ENCODE peak calls at places on chromosomes 11 and 22, in nine cellular contexts. I is fibroblast of mammary gland, E is fibroblast of villous mesenchyme, L is A549, C is HL-60, X is BJ, Y is upper lobe of right lung, J is spleen, T is foreskin fibroblast. R is an unnamed sample.

GRCh38 chr11:10351768-10352641 is 47.1 kb downstream of the ADM start:
- DNase-seq in T (peak), J (no peak), X (peak), Y (no peak), C (no peak), I (peak), E (peak), L (peak), R (no peak)

GRCh38 chr11:59510917-59511589 is at the start of gene OR4D9:
- DNase-seq in L (no peak), Y (no peak), X (no peak), J (no peak), I (no peak), C (peak), E (no peak), T (no peak), R (no peak)

GRCh38 chr22:46513908-46514550 is 23.4 kb downstream of the CELSR1 start:
- DNase-seq in T (no peak), C (no peak), Y (no peak), L (no peak), J (no peak), E (no peak), X (no peak), I (no peak), R (no peak)

GRCh38 chr22:44676441-44677298 is 25.3 kb upstream of the PRR5 start:
- DNase-seq in J (no peak), C (no peak), Y (no peak), X (no peak), E (peak), L (peak), I (no peak), T (peak), R (no peak)

GRCh38 chr11:6557761-6558674 is 45.4 kb downstream of the RRP8 start:
- DNase-seq in I (no peak), E (no peak), L (no peak), T (no peak), X (no peak), Y (no peak), C (no peak), J (peak), R (no peak)

GRCh38 chr22:22045576-22046335 is 63.2 kb upstream of the TOP3B start:
- DNase-seq in X (no peak), Y (no peak), L (no peak), T (no peak), I (no peak), E (no peak), J (no peak), C (no peak), R (no peak)

GRCh38 chr11:116082256-116082655 is 578.0 kb upstream of the CADM1 start:
- DNase-seq in C (no peak), T (no peak), E (no peak), L (no peak), X (no peak), I (no peak), Y (no peak), J (no peak), R (no peak)

GRCh38 chr22:11360632-11361031 is 4167.4 kb upstream of the OR11H1 start:
- DNase-seq in J (no peak), E (no peak), C (no peak), T (no peak), Y (no peak), I (no peak), L (no peak), X (no peak), R (no peak)

GRCh38 chr11:133306019-133306418 is 226.3 kb downstream of the OPCML start:
- DNase-seq in E (no peak), J (no peak), T (no peak), L (no peak), X (no peak), I (no peak), Y (no peak), C (no peak), R (no peak)

GRCh38 chr11:119380160-119380815 is 1.2 kb downstream of the USP2 start:
- DNase-seq in X (no peak), T (peak), I (no peak), E (no peak), Y (no peak), J (no peak), L (no peak), C (no peak), R (no peak)

GRCh38 chr11:119378851-119379465 is 2.5 kb downstream of the USP2 start:
- DNase-seq in C (no peak), T (no peak), L (no peak), X (no peak), Y (no peak), E (no peak), J (no peak), I (no peak), R (no peak)

GRCh38 chr11:119381186-119381988 is at the start of gene USP2:
- DNase-seq in C (peak), T (peak), E (peak), I (peak), J (peak), X (peak), L (peak), Y (peak), R (peak)

GRCh38 chr11:119382101-119382500 is 611 bp upstream of the USP2 start:
- DNase-seq in E (no peak), J (no peak), C (no peak), L (no peak), I (no peak), T (no peak), X (no peak), Y (no peak), R (no peak)

DNA sequence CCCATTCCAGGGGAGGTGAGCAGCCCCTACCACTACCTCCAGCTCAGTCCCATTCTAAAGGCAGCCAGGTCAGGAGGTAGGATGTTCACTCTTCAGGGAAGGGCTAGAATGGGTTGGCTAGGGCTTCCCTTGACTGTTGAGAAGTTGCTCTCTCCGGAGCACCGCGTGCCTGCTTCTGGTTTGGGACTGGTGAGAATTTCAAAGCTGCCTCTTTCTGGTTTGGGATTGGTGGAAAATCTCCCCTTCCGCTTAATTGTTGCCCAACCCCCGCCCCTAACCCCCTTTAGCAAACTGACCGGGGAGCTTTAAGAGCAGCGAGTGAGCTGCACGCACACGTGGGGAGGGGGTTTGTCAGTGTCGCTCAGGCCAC is 689 bp downstream of the USP2 start:
- DNase-seq in I (no peak), T (no peak), X (no peak), J (no peak), C (no peak), Y (no peak), L (no peak), E (no peak), R (no peak)
- H3K4me3 ChIP-seq in I (peak), T (peak), X (peak), J (peak), C (peak), Y (peak), L (peak), E (peak), R (peak)

GRCh38 chr22:23857606-23858483 is at the start of gene SLC2A11:
- DNase-seq in Y (peak), E (peak), L (peak), I (peak), T (peak), X (peak), J (peak), C (peak), R (peak)
- TF ChIP-seq CTCF in Y (peak), E (peak), L (no peak), I (peak), T (peak), X (peak), J (peak), C (peak), R (no peak)

GRCh38 chr11:123573291-123573690 is 81.1 kb downstream of the SCN3B start:
- DNase-seq in I (no peak), T (no peak), C (no peak), E (no peak), Y (no peak), X (no peak), L (no peak), J (no peak), R (no peak)
- H3K4me3 ChIP-seq in I (no peak), T (no peak), C (no peak), E (no peak), Y (no peak), X (no peak), L (no peak), J (no peak), R (no peak)

GRCh38 chr22:39291501-39291900 is 27.9 kb downstream of the RPL3 start:
- DNase-seq in X (no peak), C (no peak), J (no peak), Y (no peak), L (no peak), E (no peak), T (no peak), I (no peak), R (no peak)
- TF ChIP-seq CTCF in X (no peak), C (no peak), J (no peak), Y (no peak), L (peak), E (no peak), T (no peak), I (no peak), R (no peak)

GRCh38 chr22:24950272-24950902 is 2.1 kb upstream of the KIAA1671 start:
- DNase-seq in I (peak), E (peak), C (no peak), Y (no peak), X (no peak), L (peak), J (no peak), T (no peak), R (no peak)

GRCh38 chr22:24954114-24954463 is 1.6 kb downstream of the KIAA1671 start:
- DNase-seq in T (no peak), C (no peak), I (no peak), Y (no peak), J (no peak), X (no peak), E (peak), L (no peak), R (no peak)

GRCh38 chr22:24953294-24954113 is 988 bp downstream of the KIAA1671 start:
- DNase-seq in I (no peak), T (no peak), E (no peak), C (no peak), Y (peak), J (no peak), L (no peak), X (no peak), R (no peak)

GRCh38 chr22:24952837-24953293 is 349 bp downstream of the KIAA1671 start:
- DNase-seq in J (peak), I (peak), T (peak), C (no peak), X (no peak), Y (peak), E (peak), L (peak), R (no peak)

DNA sequence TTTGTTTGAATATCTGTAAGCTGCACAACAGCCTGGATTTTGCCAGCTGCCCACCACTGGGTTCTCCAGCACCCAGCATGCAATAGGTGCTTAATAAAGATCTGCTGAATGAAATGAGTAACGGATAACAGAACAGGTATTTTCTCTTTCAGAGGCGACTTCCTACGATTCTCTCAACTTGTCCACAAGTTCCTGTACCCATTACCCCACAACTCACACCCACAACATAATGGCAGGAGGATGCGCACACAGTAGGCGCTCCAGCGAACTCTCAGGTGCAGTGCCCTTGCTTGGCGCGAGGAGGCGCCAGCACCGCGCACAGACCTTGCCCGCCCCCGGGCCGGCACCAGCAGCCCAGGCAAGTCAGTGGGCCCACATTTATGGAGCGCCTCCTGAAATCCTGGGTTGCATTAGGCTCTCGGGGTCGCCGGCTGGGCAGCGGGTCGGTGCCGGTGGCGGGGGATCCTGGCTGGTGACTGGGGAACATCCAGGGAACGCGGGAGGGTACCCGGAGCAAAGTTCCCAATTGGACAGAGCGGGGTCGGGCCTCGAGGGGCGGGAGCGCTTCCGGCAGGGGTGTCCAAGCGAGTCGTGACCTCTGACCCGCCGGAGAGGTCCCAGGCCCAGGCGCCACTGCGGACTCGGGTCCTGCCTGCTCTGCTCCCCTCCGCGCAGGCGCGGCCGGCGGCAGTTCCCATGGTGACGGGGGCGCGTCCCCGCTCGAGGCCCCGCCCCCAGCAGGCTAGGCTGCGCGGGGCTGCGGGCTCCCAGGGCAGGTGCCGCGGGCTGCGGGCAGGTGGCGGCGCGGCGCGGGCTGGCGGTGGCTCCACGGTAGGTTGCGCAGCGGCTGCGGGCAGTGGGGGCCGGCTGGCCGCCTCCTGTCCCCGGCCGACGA is at the start of gene KIAA1671:
- DNase-seq in C (peak), E (peak), Y (peak), X (no peak), I (peak), L (peak), T (peak), J (peak), R (no peak)
- H3K4me3 ChIP-seq in C (peak), E (peak), Y (peak), X (peak), I (peak), L (peak), T (peak), J (peak), R (peak)

GRCh38 chr11:9276571-9276970 is 11.4 kb upstream of the DENND5A start:
- DNase-seq in X (no peak), C (no peak), J (no peak), Y (no peak), E (no peak), T (peak), I (no peak), L (peak), R (no peak)
- TF ChIP-seq CTCF in X (no peak), C (no peak), J (no peak), Y (no peak), E (no peak), T (no peak), I (no peak), L (peak), R (no peak)

DNA sequence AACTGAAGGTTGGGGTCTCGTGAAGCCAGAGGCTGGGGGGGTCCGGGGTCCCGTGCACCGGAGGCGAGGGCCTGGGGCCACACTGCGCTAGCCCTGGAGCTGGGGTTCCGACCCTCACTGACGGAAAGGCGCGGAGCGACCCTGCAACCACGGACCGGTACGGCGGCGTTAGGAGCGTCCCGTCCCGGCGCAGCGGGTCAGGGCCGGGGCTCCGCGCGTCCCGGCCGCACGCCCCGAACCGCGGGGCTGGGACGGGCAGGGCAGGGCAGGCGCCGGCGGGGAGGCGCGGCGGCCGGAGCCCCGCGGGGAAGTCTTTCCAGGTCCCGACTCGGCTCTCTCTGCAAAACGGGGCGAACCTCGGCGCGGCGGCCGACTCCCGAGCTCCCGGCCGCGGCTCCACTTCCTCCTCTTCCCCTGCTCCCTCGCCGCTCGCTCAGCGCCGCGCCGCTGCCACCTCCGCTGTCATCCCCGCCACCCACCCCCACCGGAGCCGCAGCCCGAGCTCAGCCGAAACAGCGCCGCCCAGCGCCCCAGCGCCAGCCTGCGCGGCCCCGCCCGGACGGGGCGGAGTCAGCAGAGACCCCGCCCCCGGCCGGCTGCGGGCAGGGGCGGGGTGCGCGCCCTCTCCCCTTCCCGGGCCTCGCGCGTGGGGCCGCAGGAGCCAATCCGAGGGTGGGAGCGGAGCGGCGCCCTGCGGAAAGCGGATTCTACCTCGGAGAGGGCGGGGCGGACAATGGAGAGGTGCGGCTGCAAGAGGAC is at the start of gene GDPD5:
- DNase-seq in L (peak), E (peak), T (peak), Y (peak), J (peak), I (peak), X (no peak), C (peak), R (no peak)
- H3K4me3 ChIP-seq in L (peak), E (peak), T (peak), Y (peak), J (peak), I (peak), X (peak), C (peak), R (peak)

DNA sequence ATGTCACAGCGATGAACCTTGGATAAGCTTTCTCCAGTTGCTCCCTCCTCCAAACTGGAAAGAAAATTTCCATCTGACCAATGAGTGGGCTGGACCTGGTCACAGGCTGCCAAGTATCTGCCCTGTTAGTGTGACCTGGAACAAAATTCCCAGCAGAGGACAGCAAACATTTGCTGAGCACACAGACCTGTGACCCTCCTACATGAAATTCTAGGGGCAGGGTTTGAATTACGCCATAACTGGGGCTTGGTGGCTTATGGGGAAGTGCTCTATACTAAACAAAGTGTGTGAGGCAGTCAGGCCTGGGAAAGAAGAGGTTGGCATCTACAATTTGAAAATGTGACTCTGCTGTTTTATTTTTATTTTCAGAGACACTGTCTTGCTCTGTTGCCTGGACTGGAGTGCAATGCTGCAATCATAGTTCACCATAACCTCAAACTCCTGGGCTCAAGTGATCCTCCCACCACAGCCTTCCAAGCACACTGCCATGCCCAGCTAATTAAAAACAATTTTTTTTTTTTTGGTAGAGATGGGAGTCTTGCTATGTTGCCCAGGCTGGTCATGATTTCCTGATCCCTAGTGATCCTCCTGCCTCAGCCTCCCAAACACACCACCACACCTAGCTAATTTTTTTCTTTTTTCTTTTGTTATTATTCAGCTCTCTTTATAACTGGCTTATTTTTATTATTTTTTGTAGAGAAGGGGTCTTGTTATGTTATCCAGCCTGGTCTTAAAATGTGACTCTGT is 13.6 kb upstream of the XBP1 start:
- DNase-seq in C (peak), T (no peak), L (peak), J (peak), Y (peak), X (no peak), I (no peak), E (peak), R (no peak)
- TF ChIP-seq CTCF in C (no peak), T (no peak), L (no peak), J (no peak), Y (no peak), X (no peak), I (no peak), E (no peak), R (no peak)

GRCh38 chr11:65611758-65612603 is 2.0 kb downstream of the MAP3K11 start:
- DNase-seq in L (no peak), X (no peak), I (peak), E (no peak), C (no peak), J (no peak), Y (no peak), T (no peak), R (no peak)

GRCh38 chr11:65615229-65615949 is at the start of gene PCNX3:
- DNase-seq in E (peak), L (peak), T (peak), I (peak), J (peak), Y (peak), C (peak), X (peak), R (peak)

GRCh38 chr11:65611028-65611757 is 2.8 kb downstream of the MAP3K11 start:
- DNase-seq in X (no peak), E (no peak), C (peak), L (no peak), J (peak), I (no peak), T (no peak), Y (peak), R (no peak)

GRCh38 chr11:65613091-65613928 is 711 bp downstream of the MAP3K11 start:
- DNase-seq in T (peak), E (no peak), Y (no peak), I (no peak), L (no peak), C (no peak), X (no peak), J (peak), R (no peak)

GRCh38 chr11:65612691-65613090 is 1.3 kb downstream of the MAP3K11 start:
- DNase-seq in X (no peak), C (no peak), J (peak), E (no peak), L (no peak), Y (no peak), I (no peak), T (no peak), R (no peak)
- H3K4me3 ChIP-seq in X (peak), C (peak), J (peak), E (peak), L (peak), Y (peak), I (peak), T (peak), R (peak)